ENCODE peak calls at places on chromosomes 3 and 15, in five cellular contexts. A is stimulated activated CD4-positive, alpha-beta T cell treated with anti-CD3 and anti-CD28 coated beads, Interleukin-2, amount 100 ng/mL, for 48 hours; L is LoVo; C is BE2C; U is GM12892. K is an unnamed sample.

GRCh38 chr3:127970966-127971592 is 56.0 kb downstream of the KBTBD12 start:
- DNase-seq in A (no peak), L (peak; percentile 73), C (peak; percentile 43), U (no peak), K (no peak)

GRCh38 chr15:92625297-92625980 is 30.1 kb downstream of the FAM174B start:
- DNase-seq in A (no peak), U (no peak), C (no peak), L (no peak), K (no peak)

GRCh38 chr3:186991470-186991869 is 61.1 kb downstream of the ST6GAL1 start:
- DNase-seq in L (no peak), U (no peak), C (no peak), A (no peak), K (no peak)

GRCh38 chr3:13433931-13434330 is 13.8 kb upstream of the NUP210 start:
- DNase-seq in A (no peak), L (no peak), U (no peak), C (no peak), K (no peak)

GRCh38 chr3:12507871-12508281 is 23.6 kb downstream of the TSEN2 start:
- DNase-seq in C (peak; percentile 40), L (no peak), A (no peak), U (no peak), K (peak; percentile 18)

GRCh38 chr15:89428246-89428645 is 68.1 kb downstream of the RHCG start:
- DNase-seq in L (no peak), U (no peak), C (no peak), A (no peak), K (no peak)

GRCh38 chr15:75836953-75837321 is 6.3 kb upstream of the UBE2Q2 start:
- DNase-seq in L (no peak), C (no peak), A (peak; percentile 23), U (peak; percentile 31), K (no peak)

GRCh38 chr3:6074952-6075351 is 786.0 kb upstream of the GRM7 start:
- DNase-seq in C (no peak), L (no peak), A (no peak), U (no peak), K (no peak)

GRCh38 chr3:172678068-172678467 is 32.8 kb downstream of the NCEH1 start:
- DNase-seq in L (no peak), A (no peak), C (no peak), U (no peak), K (no peak)

GRCh38 chr3:101102678-101103296 is 109.6 kb upstream of the ABI3BP start:
- DNase-seq in L (no peak), C (no peak), A (no peak), U (no peak), K (no peak)

GRCh38 chr3:38722760-38723568 is 73.5 kb upstream of the SCN5A start:
- DNase-seq in L (no peak), A (no peak), C (no peak), U (no peak), K (no peak)

GRCh38 chr3:122265937-122266336 is 59.1 kb upstream of the CSTA start:
- DNase-seq in U (no peak), L (no peak), C (no peak), A (no peak), K (no peak)

GRCh38 chr15:70557506-70558258 is 205.7 kb downstream of the UACA start:
- DNase-seq in L (no peak), A (no peak), U (no peak), C (no peak), K (no peak)

GRCh38 chr15:77659350-77660321 is 26.9 kb upstream of the LINGO1 start:
- DNase-seq in C (peak; percentile 89), A (peak; percentile 24), U (peak; percentile 77), L (peak; percentile 61), K (peak; percentile 85)

GRCh38 chr3:132987396-132987795 is 50.8 kb upstream of the TMEM108 start:
- DNase-seq in A (no peak), C (no peak), U (no peak), L (no peak), K (no peak)

GRCh38 chr3:149221783-149222517 is at the start of gene CP:
- DNase-seq in C (no peak), U (no peak), L (no peak), A (no peak), K (no peak)

GRCh38 chr3:64398431-64398830 is 173.2 kb upstream of the PRICKLE2 start:
- DNase-seq in A (no peak), U (no peak), L (no peak), C (no peak), K (no peak)

GRCh38 chr15:50758712-50759205 is 6.7 kb downstream of the SPPL2A start:
- DNase-seq in U (no peak), A (no peak), C (no peak), L (no peak), K (no peak)

GRCh38 chr15:31397851-31398661 is 71.4 kb downstream of the KLF13 start:
- DNase-seq in U (no peak), A (no peak), C (peak; percentile 91), L (peak; percentile 54), K (no peak)

GRCh38 chr3:187689984-187690383 is 12.4 kb downstream of the RTP2 start:
- DNase-seq in U (no peak), A (no peak), C (no peak), L (no peak), K (no peak)

GRCh38 chr3:151901282-151901945 is 28.0 kb downstream of the SUCNR1 start:
- DNase-seq in A (no peak), C (no peak), L (no peak), U (no peak), K (no peak)

GRCh38 chr3:133998691-133999241 is 31.0 kb downstream of the SLCO2A1 start:
- DNase-seq in A (no peak), C (no peak), U (no peak), L (no peak), K (no peak)

GRCh38 chr3:161412117-161412516 is 40.8 kb upstream of the SPTSSB start:
- DNase-seq in A (no peak), U (no peak), L (peak; percentile 69), C (no peak), K (no peak)

GRCh38 chr3:157116017-157116416 is 43.9 kb downstream of the CCNL1 start:
- DNase-seq in A (no peak), U (no peak), C (no peak), L (no peak), K (no peak)

GRCh38 chr3:126498936-126499335 is 18.6 kb downstream of the UROC1 start:
- DNase-seq in A (no peak), L (no peak), U (no peak), C (no peak), K (no peak)

GRCh38 chr15:72237286-72238224 is 6.6 kb upstream of the PKM start:
- DNase-seq in A (peak; percentile 70), L (peak; percentile 97), U (no peak), C (peak; percentile 60), K (peak; percentile 50)

GRCh38 chr3:157098121-157098822 is 61.7 kb downstream of the CCNL1 start:
- DNase-seq in A (no peak), L (no peak), C (no peak), U (no peak), K (no peak)

GRCh38 chr3:107407355-107407754 is 30.1 kb downstream of the CCDC54 start:
- DNase-seq in L (no peak), C (no peak), U (no peak), A (no peak), K (no peak)

GRCh38 chr15:72229076-72229946 is 1.7 kb downstream of the PKM start:
- DNase-seq in C (peak; percentile 16), A (no peak), U (no peak), L (no peak), K (no peak)

GRCh38 chr15:100772478-100773378 is 106.9 kb upstream of the ALDH1A3 start:
- DNase-seq in L (no peak), A (no peak), C (peak; percentile 51), U (no peak), K (no peak)

GRCh38 chr3:124563376-124563775 is 166.9 kb upstream of the UMPS start:
- DNase-seq in U (no peak), C (no peak), A (no peak), L (peak; percentile 19), K (no peak)

GRCh38 chr15:33188654-33189257 is 5.8 kb downstream of the FMN1 start:
- DNase-seq in L (no peak), C (no peak), A (no peak), U (no peak), K (no peak)

GRCh38 chr3:129081503-129081902 is 20.9 kb downstream of the GP9 start:
- DNase-seq in L (no peak), A (no peak), U (no peak), C (no peak), K (no peak)

GRCh38 chr15:65100427-65100826 is 14.6 kb downstream of the UBAP1L start:
- DNase-seq in C (no peak), L (no peak), A (no peak), U (no peak), K (no peak)

GRCh38 chr3:108103971-108104797 is 13.4 kb upstream of the CD47 start:
- DNase-seq in L (no peak), C (peak; percentile 18), U (no peak), A (no peak), K (no peak)